ENCODE peak calls at places on chromosomes 13 and 19, in nine cellular contexts. X is fibroblast of pulmonary artery, Q is A673, M is ascending aorta, K is aorta, F is fibroblast of the aortic adventitia, P is lung, C is left lung, B is astrocyte of the spinal cord. T is an unnamed sample.

GRCh38 chr19:49645592-49645991 is 3.6 kb downstream of the SCAF1 start:
- DNase-seq in X (no peak), Q (no peak), M (no peak), K (no peak), F (no peak), P (no peak), C (no peak), B (no peak), T (no peak)

GRCh38 chr19:1267441-1268391 is 1.4 kb upstream of the CIRBP start:
- DNase-seq in X (no peak), Q (no peak), M (no peak), K (no peak), F (no peak), P (no peak), C (no peak), B (peak), T (peak)

GRCh38 chr13:31962661-31963345 is 68.8 kb upstream of the FRY start:
- DNase-seq in X (no peak), Q (no peak), M (no peak), K (no peak), F (no peak), P (no peak), C (no peak), B (no peak), T (no peak)

GRCh38 chr19:48659768-48660167 is 13.0 kb downstream of the NTN5 start:
- DNase-seq in X (peak), Q (no peak), M (no peak), K (no peak), F (no peak), P (peak), C (no peak), B (no peak), T (no peak)

GRCh38 chr13:42970824-42971669 is 21.0 kb downstream of the EPSTI1 start:
- DNase-seq in X (peak), Q (peak), M (no peak), K (no peak), F (peak), P (no peak), C (no peak), B (peak), T (no peak)

GRCh38 chr13:110216403-110217041 is 90.4 kb downstream of the COL4A1 start:
- DNase-seq in X (peak), Q (no peak), M (no peak), K (no peak), F (peak), P (no peak), C (no peak), B (peak), T (peak)

GRCh38 chr13:44211286-44211685 is 162.3 kb upstream of the SERP2 start:
- DNase-seq in X (no peak), Q (no peak), M (no peak), K (no peak), F (peak), P (no peak), C (no peak), B (no peak), T (no peak)

GRCh38 chr19:13781547-13781946 is 7.3 kb downstream of the C19orf53 start:
- DNase-seq in X (peak), Q (peak), M (peak), K (peak), F (peak), P (peak), C (peak), B (peak), T (peak)

GRCh38 chr13:47184311-47184710 is 287.5 kb upstream of the HTR2A start:
- DNase-seq in X (peak), Q (no peak), M (no peak), K (no peak), F (peak), P (no peak), C (no peak), B (no peak), T (no peak)

GRCh38 chr13:60969659-60970058 is 446.0 kb downstream of the PCDH20 start:
- DNase-seq in X (no peak), Q (no peak), M (no peak), K (no peak), F (no peak), P (no peak), C (no peak), B (no peak), T (no peak)

GRCh38 chr19:2054763-2055162 is 3.7 kb upstream of the MKNK2 start:
- DNase-seq in X (no peak), Q (no peak), M (no peak), K (no peak), F (no peak), P (no peak), C (no peak), B (no peak), T (no peak)

GRCh38 chr13:101140087-101140770 is 276.1 kb downstream of the NALCN start:
- DNase-seq in X (no peak), Q (no peak), M (no peak), K (no peak), F (no peak), P (no peak), C (no peak), B (no peak), T (no peak)

GRCh38 chr19:57165846-57166245 is 1.4 kb downstream of the DUXA start:
- DNase-seq in X (no peak), Q (no peak), M (no peak), K (no peak), F (no peak), P (no peak), C (no peak), B (no peak), T (no peak)

DNA sequence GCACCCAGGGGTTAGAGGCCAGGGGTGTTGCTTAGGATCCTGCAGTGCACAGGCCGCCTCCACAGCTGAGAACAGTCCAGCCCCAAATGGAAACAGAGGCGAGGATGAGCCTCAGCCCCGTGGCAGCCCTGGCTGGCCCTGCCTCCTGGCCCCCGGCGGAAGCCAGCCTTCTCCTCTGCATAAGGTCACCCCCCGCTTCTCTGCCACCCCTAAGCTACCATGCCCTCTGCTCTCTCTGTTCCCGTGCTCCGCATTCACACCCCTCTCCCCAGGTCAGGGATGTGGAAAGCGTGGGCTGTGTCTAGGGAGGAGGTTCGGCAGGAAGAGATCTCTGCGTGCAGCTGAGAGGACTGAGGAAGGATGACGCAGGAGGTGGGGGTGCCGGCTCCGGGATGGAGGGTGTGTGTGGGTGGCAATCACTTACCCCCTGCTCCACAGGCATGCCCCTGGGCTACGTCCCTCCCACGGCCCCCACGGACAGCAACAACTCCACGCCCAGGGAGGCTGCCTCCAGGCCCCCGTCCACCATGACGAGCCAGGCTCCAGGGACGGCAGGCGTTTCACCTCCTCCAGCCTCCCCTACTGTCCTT is 6.0 kb downstream of the SSC5D start:
- DNase-seq in X (peak), Q (no peak), M (no peak), K (peak), F (peak), P (no peak), C (no peak), B (peak), T (no peak)
- H3K4me3 ChIP-seq in X (peak), Q (no peak), M (no peak), K (no peak), F (peak), P (no peak), C (peak), B (peak), T (peak)

GRCh38 chr19:12293771-12294307 is 844 bp downstream of the ZNF44 start:
- DNase-seq in X (peak), Q (peak), M (peak), K (peak), F (peak), P (peak), C (peak), B (peak), T (peak)

GRCh38 chr19:12294308-12295158 is at the start of gene ZNF44:
- DNase-seq in X (peak), Q (peak), M (peak), K (peak), F (peak), P (peak), C (peak), B (peak), T (peak)

GRCh38 chr19:12295191-12295590 is 508 bp upstream of the ZNF44 start:
- DNase-seq in X (no peak), Q (no peak), M (no peak), K (no peak), F (no peak), P (no peak), C (no peak), B (no peak), T (no peak)

GRCh38 chr19:12284631-12285030 is 10.1 kb downstream of the ZNF44 start:
- DNase-seq in X (no peak), Q (no peak), M (no peak), K (peak), F (no peak), P (no peak), C (no peak), B (no peak), T (no peak)

DNA sequence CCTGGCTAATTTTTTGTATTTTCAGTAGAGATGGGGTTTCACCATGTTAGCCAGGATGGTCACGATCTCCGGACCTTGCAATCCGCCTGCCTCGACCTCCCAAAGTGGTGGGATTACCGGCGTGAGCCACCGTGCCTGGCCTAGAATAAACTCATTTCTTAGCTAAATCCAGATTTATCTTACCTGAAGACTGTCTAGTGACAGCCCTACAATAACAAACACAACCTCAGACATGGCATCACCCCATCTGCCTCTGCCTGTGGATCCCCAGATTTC is 5.0 kb downstream of the ZNF44 start:
- DNase-seq in X (no peak), Q (no peak), M (no peak), K (peak), F (no peak), P (no peak), C (no peak), B (no peak), T (no peak)
- H3K4me3 ChIP-seq in X (no peak), Q (no peak), M (no peak), K (no peak), F (no peak), P (no peak), C (no peak), B (no peak), T (no peak)

GRCh38 chr13:34376483-34376882 is 558.5 kb downstream of the RFC3 start:
- DNase-seq in X (no peak), Q (no peak), M (no peak), K (no peak), F (no peak), P (no peak), C (no peak), B (no peak), T (no peak)

GRCh38 chr13:34371645-34372044 is 553.7 kb downstream of the RFC3 start:
- DNase-seq in X (no peak), Q (no peak), M (no peak), K (no peak), F (no peak), P (no peak), C (no peak), B (no peak), T (no peak)

GRCh38 chr13:34372581-34372980 is 554.6 kb downstream of the RFC3 start:
- DNase-seq in X (no peak), Q (no peak), M (no peak), K (no peak), F (no peak), P (no peak), C (no peak), B (no peak), T (no peak)

GRCh38 chr13:34369925-34370324 is 552.0 kb downstream of the RFC3 start:
- DNase-seq in X (no peak), Q (no peak), M (no peak), K (no peak), F (no peak), P (no peak), C (no peak), B (no peak), T (no peak)

GRCh38 chr13:34371108-34371507 is 553.2 kb downstream of the RFC3 start:
- DNase-seq in X (no peak), Q (no peak), M (no peak), K (no peak), F (no peak), P (no peak), C (no peak), B (no peak), T (no peak)
- H3K4me3 ChIP-seq in X (no peak), Q (no peak), M (no peak), K (no peak), F (no peak), P (no peak), C (no peak), B (no peak), T (no peak)

GRCh38 chr19:21482863-21483276 is 22.5 kb upstream of the ZNF429 start:
- DNase-seq in X (peak), Q (peak), M (peak), K (peak), F (peak), P (peak), C (peak), B (peak), T (peak)
- H3K4me3 ChIP-seq in X (no peak), Q (no peak), M (no peak), K (no peak), F (no peak), P (no peak), C (no peak), B (no peak), T (peak)

DNA sequence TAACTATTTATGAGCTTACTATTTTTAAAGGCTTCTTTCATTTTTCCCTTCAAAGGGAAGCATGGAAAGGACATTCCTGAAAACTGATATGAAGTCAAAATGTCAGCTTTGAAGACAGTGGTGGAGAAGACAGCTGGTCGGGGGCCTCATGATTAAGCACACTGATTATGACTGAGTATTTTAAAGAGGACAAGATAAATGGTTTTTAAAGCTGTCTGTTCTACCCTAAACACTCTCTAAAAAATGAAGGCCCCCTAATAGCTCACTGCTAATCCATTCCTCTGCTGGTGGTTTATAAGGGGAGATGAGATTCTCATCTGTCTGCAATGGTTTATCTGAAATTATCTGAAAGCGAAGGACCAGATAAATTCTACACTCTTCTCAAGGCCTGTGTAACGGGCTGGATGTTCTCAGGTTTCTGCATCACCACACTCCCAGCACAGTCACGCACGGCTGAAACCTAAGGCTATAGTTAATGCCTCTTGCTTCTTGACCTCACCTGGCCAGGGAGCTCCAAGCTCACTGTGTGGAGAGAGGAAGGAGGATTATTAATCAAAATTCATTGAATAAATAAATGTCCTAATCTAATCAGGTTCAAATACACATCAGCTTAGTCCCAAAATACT is 86.9 kb upstream of the DOCK9 start:
- DNase-seq in X (no peak), Q (no peak), M (no peak), K (no peak), F (no peak), P (no peak), C (no peak), B (no peak), T (no peak)
- H3K4me3 ChIP-seq in X (no peak), Q (no peak), M (no peak), K (no peak), F (no peak), P (no peak), C (no peak), B (no peak), T (no peak)

GRCh38 chr13:21825186-21825585 is 154.3 kb downstream of the FGF9 start:
- DNase-seq in X (no peak), Q (no peak), M (no peak), K (no peak), F (no peak), P (no peak), C (no peak), B (no peak), T (no peak)
- H3K4me3 ChIP-seq in X (no peak), Q (no peak), M (no peak), K (no peak), F (no peak), P (no peak), C (no peak), B (no peak), T (no peak)

DNA sequence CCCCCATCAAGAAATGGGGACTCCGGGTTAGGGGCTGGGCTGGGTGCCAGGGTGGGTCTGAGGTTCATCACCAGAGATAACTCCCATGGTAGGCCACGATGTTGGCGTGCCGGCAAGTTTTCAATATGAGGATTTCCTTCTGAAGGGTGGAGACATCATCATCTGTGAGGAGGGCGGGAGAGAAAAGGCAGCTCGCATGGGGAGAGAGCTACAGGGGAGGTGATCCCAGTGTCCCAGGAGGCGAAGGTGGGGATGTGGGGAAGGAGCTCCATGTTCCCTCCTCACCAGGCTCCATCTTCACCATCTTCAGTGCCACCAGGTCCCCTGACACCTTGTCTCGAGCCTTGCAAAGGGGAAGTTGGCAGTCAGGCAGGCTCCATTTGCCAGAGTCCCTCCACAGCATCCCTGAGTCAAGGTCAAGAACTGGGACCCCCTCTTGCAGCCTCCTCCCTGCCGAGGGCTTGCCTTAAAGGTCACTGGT is 430 bp downstream of the MAP4K1 start:
- DNase-seq in X (no peak), Q (no peak), M (no peak), K (no peak), F (no peak), P (no peak), C (no peak), B (no peak), T (no peak)
- H3K4me3 ChIP-seq in X (no peak), Q (no peak), M (no peak), K (no peak), F (no peak), P (no peak), C (no peak), B (no peak), T (peak)

GRCh38 chr19:10269333-10270179 is 1.4 kb upstream of the ICAM1 start:
- DNase-seq in X (peak), Q (peak), M (peak), K (peak), F (peak), P (peak), C (peak), B (peak), T (peak)
- H3K4me3 ChIP-seq in X (peak), Q (peak), M (peak), K (no peak), F (peak), P (peak), C (peak), B (peak), T (peak)

T was measured in coronary artery.